ENCODE peak calls at places on chromosomes 6 and 20, in five cellular contexts. One of them, this sample, is unnamed.

GRCh38 chr20:4217349-4217761 is 202.0 kb upstream of the RNF24 start:
- DNase-seq in heart right ventricle: peak; percentile 54
- DNase-seq in CD8-positive, alpha-beta T cell: no peak
- DNase-seq in fibroblast of lung: no peak
- DNase-seq in body of pancreas: no peak
- DNase-seq in this sample: peak; percentile 61

GRCh38 chr6:92497281-92497680 is 922.1 kb downstream of the EPHA7 start:
- DNase-seq in heart right ventricle: no peak
- DNase-seq in CD8-positive, alpha-beta T cell: no peak
- DNase-seq in fibroblast of lung: no peak
- DNase-seq in body of pancreas: no peak
- DNase-seq in this sample: no peak

GRCh38 chr20:61385731-61386130 is 133.7 kb downstream of the CDH4 start:
- DNase-seq in heart right ventricle: no peak
- DNase-seq in CD8-positive, alpha-beta T cell: no peak
- DNase-seq in fibroblast of lung: no peak
- DNase-seq in body of pancreas: no peak
- DNase-seq in this sample: no peak

GRCh38 chr20:18057106-18057993 is at the start of gene OVOL2:
- DNase-seq in heart right ventricle: no peak
- DNase-seq in CD8-positive, alpha-beta T cell: no peak
- DNase-seq in fibroblast of lung: no peak
- DNase-seq in body of pancreas: peak; percentile 97
- DNase-seq in this sample: peak; percentile 88

GRCh38 chr20:60586417-60587105 is 628.3 kb downstream of the CDH26 start:
- DNase-seq in heart right ventricle: peak; percentile 14
- DNase-seq in CD8-positive, alpha-beta T cell: no peak
- DNase-seq in fibroblast of lung: no peak
- DNase-seq in body of pancreas: no peak
- DNase-seq in this sample: no peak

GRCh38 chr6:74654296-74654695 is 551.6 kb downstream of the COL12A1 start:
- DNase-seq in heart right ventricle: no peak
- DNase-seq in CD8-positive, alpha-beta T cell: no peak
- DNase-seq in fibroblast of lung: no peak
- DNase-seq in body of pancreas: no peak
- DNase-seq in this sample: no peak

GRCh38 chr20:19519461-19519860 is 238.6 kb upstream of the RIN2 start:
- DNase-seq in heart right ventricle: no peak
- DNase-seq in CD8-positive, alpha-beta T cell: no peak
- DNase-seq in fibroblast of lung: no peak
- DNase-seq in body of pancreas: no peak
- DNase-seq in this sample: no peak

GRCh38 chr20:50536333-50536732 is 26.1 kb downstream of the PTPN1 start:
- DNase-seq in heart right ventricle: no peak
- DNase-seq in CD8-positive, alpha-beta T cell: no peak
- DNase-seq in fibroblast of lung: no peak
- DNase-seq in body of pancreas: no peak
- DNase-seq in this sample: no peak

GRCh38 chr6:53852805-53853204 is 58.0 kb downstream of the LRRC1 start:
- DNase-seq in heart right ventricle: no peak
- DNase-seq in CD8-positive, alpha-beta T cell: no peak
- DNase-seq in fibroblast of lung: no peak
- DNase-seq in body of pancreas: no peak
- DNase-seq in this sample: no peak

GRCh38 chr6:72084992-72085569 is 198.7 kb downstream of the RIMS1 start:
- DNase-seq in heart right ventricle: no peak
- DNase-seq in CD8-positive, alpha-beta T cell: no peak
- DNase-seq in fibroblast of lung: peak; percentile 47
- DNase-seq in body of pancreas: no peak
- DNase-seq in this sample: no peak

GRCh38 chr6:123898669-123899068 is 95.0 kb downstream of the NKAIN2 start:
- DNase-seq in heart right ventricle: no peak
- DNase-seq in CD8-positive, alpha-beta T cell: no peak
- DNase-seq in fibroblast of lung: no peak
- DNase-seq in body of pancreas: no peak
- DNase-seq in this sample: no peak

GRCh38 chr6:133724726-133725125 is 164.2 kb upstream of the TCF21 start:
- DNase-seq in heart right ventricle: no peak
- DNase-seq in CD8-positive, alpha-beta T cell: no peak
- DNase-seq in fibroblast of lung: no peak
- DNase-seq in body of pancreas: no peak
- DNase-seq in this sample: no peak

GRCh38 chr6:118506071-118506638 is 41.9 kb upstream of the PLN start:
- DNase-seq in heart right ventricle: no peak
- DNase-seq in CD8-positive, alpha-beta T cell: no peak
- DNase-seq in fibroblast of lung: no peak
- DNase-seq in body of pancreas: no peak
- DNase-seq in this sample: no peak

GRCh38 chr6:43984442-43985321 is 142.6 kb downstream of the MRPL14 start:
- DNase-seq in heart right ventricle: no peak
- DNase-seq in CD8-positive, alpha-beta T cell: no peak
- DNase-seq in fibroblast of lung: peak; percentile 74
- DNase-seq in body of pancreas: peak; percentile 73
- DNase-seq in this sample: peak; percentile 52

DNA sequence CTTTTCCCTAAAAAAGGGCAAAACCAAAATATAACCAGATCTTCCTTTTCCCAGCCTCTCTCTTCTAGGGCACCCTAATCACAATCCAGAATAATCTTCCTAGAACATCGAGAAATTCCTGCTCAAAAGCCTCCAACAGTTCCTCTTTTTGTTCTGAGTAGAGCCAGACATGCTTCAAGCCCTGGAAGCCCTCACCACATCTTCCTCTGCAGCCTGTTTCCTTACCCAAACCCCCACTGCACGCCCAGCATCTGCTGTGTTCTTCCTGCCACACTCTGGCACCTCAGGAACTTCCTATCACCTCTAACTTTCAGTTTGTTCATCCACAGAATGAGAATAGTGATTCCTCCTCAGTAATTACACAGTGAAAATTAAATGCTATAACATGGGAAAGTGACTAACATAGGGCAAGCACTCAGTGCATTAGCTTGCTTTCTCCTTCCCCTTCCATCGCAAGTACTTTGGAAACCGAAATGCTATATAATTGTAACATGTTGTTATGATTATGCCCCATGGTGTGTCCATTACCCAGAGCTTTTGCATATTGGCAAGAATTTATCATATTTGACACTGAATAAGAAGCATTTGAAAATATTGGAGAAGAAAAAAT is 26.3 kb downstream of the C6orf89 start:
- DNase-seq in heart right ventricle: no peak
- DNase-seq in CD8-positive, alpha-beta T cell: no peak
- DNase-seq in fibroblast of lung: no peak
- DNase-seq in body of pancreas: no peak
- DNase-seq in this sample: no peak
- H3K4me3 ChIP-seq in heart right ventricle: no peak overlapping the region
- H3K4me3 ChIP-seq in CD8-positive, alpha-beta T cell: peak overlapping the region; percentile 16
- H3K4me3 ChIP-seq in fibroblast of lung: no peak overlapping the region
- H3K4me3 ChIP-seq in body of pancreas: no peak overlapping the region
- H3K4me3 ChIP-seq in this sample: no peak overlapping the region

GRCh38 chr6:28655164-28655563 is 129.5 kb downstream of the GPX5 start:
- DNase-seq in heart right ventricle: no peak
- DNase-seq in CD8-positive, alpha-beta T cell: no peak
- DNase-seq in fibroblast of lung: no peak
- DNase-seq in body of pancreas: no peak
- DNase-seq in this sample: no peak
- H3K27me3 ChIP-seq in heart right ventricle: peaks cover 59% of the 10 kb centered on the region
- H3K27me3 ChIP-seq in CD8-positive, alpha-beta T cell: peaks cover 12% of the 10 kb centered on the region
- H3K27me3 ChIP-seq in fibroblast of lung: no peaks in the 10 kb centered on the region
- H3K27me3 ChIP-seq in body of pancreas: no peaks in the 10 kb centered on the region
- H3K27me3 ChIP-seq in this sample: no peaks in the 10 kb centered on the region

GRCh38 chr6:108564178-108564577 is 3.5 kb downstream of the FOXO3 start:
- DNase-seq in heart right ventricle: no peak
- DNase-seq in CD8-positive, alpha-beta T cell: no peak
- DNase-seq in fibroblast of lung: peak; percentile 93
- DNase-seq in body of pancreas: no peak
- DNase-seq in this sample: no peak
- H3K4me3 ChIP-seq in heart right ventricle: no peak overlapping the region
- H3K4me3 ChIP-seq in CD8-positive, alpha-beta T cell: no peak overlapping the region
- H3K4me3 ChIP-seq in fibroblast of lung: peak overlapping the region; percentile 97
- H3K4me3 ChIP-seq in body of pancreas: no peak overlapping the region
- H3K4me3 ChIP-seq in this sample: no peak overlapping the region

DNA sequence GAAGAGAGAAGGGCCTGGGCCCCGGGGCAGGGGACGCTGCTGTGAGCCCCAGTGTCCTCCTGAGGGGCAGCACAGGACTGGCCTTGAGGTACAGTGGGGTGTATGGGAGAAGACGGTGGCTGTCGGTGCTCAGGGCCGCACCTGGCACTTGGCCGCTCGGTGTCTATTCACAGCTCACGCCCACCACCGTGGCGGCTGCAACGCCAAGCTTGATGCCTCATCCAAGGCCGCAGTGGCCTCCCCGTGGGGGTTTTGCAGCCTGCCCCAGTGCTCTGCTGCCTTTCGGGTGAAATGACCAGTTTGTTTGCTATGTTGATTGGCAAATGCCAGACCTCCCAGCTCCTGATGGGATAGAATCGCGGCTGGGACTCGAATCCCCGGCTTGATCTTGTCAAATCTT is 79.5 kb upstream of the SLCO4A1 start:
- DNase-seq in heart right ventricle: no peak
- DNase-seq in CD8-positive, alpha-beta T cell: no peak
- DNase-seq in fibroblast of lung: no peak
- DNase-seq in body of pancreas: no peak
- DNase-seq in this sample: no peak
- H3K27me3 ChIP-seq in heart right ventricle: peaks cover 20% of the 10 kb centered on the region
- H3K27me3 ChIP-seq in CD8-positive, alpha-beta T cell: no peaks in the 10 kb centered on the region
- H3K27me3 ChIP-seq in fibroblast of lung: peaks cover 3% of the 10 kb centered on the region
- H3K27me3 ChIP-seq in body of pancreas: no peaks in the 10 kb centered on the region
- H3K27me3 ChIP-seq in this sample: no peaks in the 10 kb centered on the region

DNA sequence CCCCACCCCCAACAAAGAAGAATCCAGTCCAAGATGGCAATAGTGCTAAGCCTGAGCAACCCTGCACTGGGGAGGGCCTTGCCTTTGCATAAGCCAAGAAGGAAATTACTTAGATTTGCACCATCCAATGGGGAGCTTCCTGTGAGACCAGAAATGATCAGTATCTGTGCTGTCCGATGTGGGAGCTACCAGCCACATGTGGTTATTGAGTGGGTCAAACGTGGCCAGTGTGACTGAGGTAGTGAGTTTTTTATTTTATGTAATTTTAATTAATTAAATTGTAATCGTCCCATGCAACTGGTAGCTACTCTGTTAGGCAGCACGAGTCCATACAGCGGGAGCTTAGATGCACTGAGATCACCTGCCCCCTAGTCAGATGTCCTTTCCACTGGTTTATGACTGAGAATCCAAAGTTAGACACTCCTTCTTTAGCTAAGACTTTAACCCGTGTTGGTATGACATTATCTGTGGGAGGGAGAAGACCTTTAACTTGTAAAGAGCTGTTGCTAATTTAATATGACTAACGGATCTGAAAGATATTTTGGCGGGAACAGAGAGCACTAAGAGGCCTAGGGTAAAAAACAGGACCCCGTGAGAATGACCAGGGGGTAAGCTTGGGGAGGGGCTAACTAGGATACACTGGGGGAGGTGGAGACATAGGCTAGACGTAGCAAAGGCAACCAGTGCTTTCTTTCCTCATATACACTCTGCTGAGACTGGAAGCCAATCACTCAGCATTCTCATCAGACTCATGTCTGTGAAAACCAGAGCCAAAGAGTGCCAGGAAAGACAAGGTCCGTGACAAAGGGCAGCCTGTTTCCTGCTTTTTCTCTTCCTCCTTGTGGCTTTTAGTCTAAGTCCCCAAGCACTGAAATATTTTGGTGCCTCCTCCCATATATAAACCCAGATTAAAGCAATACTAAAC is 97.6 kb upstream of the NEDD9 start:
- DNase-seq in heart right ventricle: no peak
- DNase-seq in CD8-positive, alpha-beta T cell: no peak
- DNase-seq in fibroblast of lung: no peak
- DNase-seq in body of pancreas: no peak
- DNase-seq in this sample: no peak
- H3K4me3 ChIP-seq in heart right ventricle: no peak overlapping the region
- H3K4me3 ChIP-seq in CD8-positive, alpha-beta T cell: no peak overlapping the region
- H3K4me3 ChIP-seq in fibroblast of lung: no peak overlapping the region
- H3K4me3 ChIP-seq in body of pancreas: no peak overlapping the region
- H3K4me3 ChIP-seq in this sample: no peak overlapping the region

GRCh38 chr20:48689388-48689787 is 138.4 kb downstream of the PREX1 start:
- DNase-seq in heart right ventricle: no peak
- DNase-seq in CD8-positive, alpha-beta T cell: no peak
- DNase-seq in fibroblast of lung: no peak
- DNase-seq in body of pancreas: no peak
- DNase-seq in this sample: no peak
- H3K27me3 ChIP-seq in heart right ventricle: no peaks in the 10 kb centered on the region
- H3K27me3 ChIP-seq in CD8-positive, alpha-beta T cell: no peaks in the 10 kb centered on the region
- H3K27me3 ChIP-seq in fibroblast of lung: no peaks in the 10 kb centered on the region
- H3K27me3 ChIP-seq in body of pancreas: no peaks in the 10 kb centered on the region
- H3K27me3 ChIP-seq in this sample: no peaks in the 10 kb centered on the region

DNA sequence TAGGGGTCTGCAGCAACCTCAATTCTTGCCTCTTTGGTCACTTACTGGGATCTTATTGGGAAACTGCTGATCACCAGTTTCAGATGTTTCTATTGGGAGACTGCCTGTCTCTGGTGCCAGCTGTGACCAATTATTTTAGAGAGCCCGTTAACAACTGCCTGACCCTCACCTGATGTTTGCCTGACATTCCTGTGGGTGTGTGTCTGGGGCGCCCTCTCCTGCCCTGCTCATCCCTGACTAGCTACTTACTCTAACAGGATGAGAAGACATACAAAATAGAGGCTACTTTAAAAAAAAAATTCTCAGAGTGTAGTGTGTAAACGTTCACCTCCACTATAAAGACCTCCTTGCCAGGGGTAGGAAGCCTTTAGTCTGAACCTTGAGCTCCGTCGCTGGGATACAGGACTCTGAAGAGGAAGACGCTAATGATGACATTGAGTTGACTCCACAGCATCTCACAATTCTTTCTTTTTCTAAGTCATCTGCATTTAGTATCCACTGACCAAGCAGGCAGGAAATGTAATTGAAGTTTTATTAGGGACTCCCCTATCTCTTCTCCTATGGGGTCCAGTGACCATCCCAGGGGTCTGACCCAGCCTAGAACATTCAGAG is 54.6 kb upstream of the DDR1 start:
- DNase-seq in heart right ventricle: no peak
- DNase-seq in CD8-positive, alpha-beta T cell: no peak
- DNase-seq in fibroblast of lung: no peak
- DNase-seq in body of pancreas: no peak
- DNase-seq in this sample: no peak
- H3K4me3 ChIP-seq in heart right ventricle: no peak overlapping the region
- H3K4me3 ChIP-seq in CD8-positive, alpha-beta T cell: peak overlapping the region; percentile 91
- H3K4me3 ChIP-seq in fibroblast of lung: no peak overlapping the region
- H3K4me3 ChIP-seq in body of pancreas: no peak overlapping the region
- H3K4me3 ChIP-seq in this sample: no peak overlapping the region

GRCh38 chr20:63374532-63374931 is 13.4 kb upstream of the CHRNA4 start:
- DNase-seq in heart right ventricle: no peak
- DNase-seq in CD8-positive, alpha-beta T cell: no peak
- DNase-seq in fibroblast of lung: no peak
- DNase-seq in body of pancreas: no peak
- DNase-seq in this sample: no peak
- H3K27me3 ChIP-seq in heart right ventricle: peaks cover 75% of the 10 kb centered on the region
- H3K27me3 ChIP-seq in CD8-positive, alpha-beta T cell: no peaks in the 10 kb centered on the region
- H3K27me3 ChIP-seq in fibroblast of lung: no peaks in the 10 kb centered on the region
- H3K27me3 ChIP-seq in body of pancreas: no peaks in the 10 kb centered on the region
- H3K27me3 ChIP-seq in this sample: no peaks in the 10 kb centered on the region

This sample was measured in H7.